ENCODE peak calls at places on chromosomes 6 and 20, in five cellular contexts. One of them, this sample, is unnamed.

GRCh38 chr20:9019833-9020232 is 49.1 kb upstream of the PLCB4 start:
- DNase-seq in A549: no peak
- DNase-seq in right atrium auricular region: no peak
- DNase-seq in small intestine: no peak
- DNase-seq in mesendoderm: no peak
- DNase-seq in this sample: no peak

GRCh38 chr6:79077680-79078056 is 386 bp downstream of the PHIP start:
- DNase-seq in right atrium auricular region: no peak
- DNase-seq in mesendoderm: no peak
- DNase-seq in A549: no peak
- DNase-seq in small intestine: no peak
- DNase-seq in this sample: no peak

GRCh38 chr6:1316482-1317220 is 4.8 kb downstream of the FOXQ1 start:
- DNase-seq in mesendoderm: peak
- DNase-seq in A549: no peak
- DNase-seq in small intestine: peak
- DNase-seq in right atrium auricular region: no peak
- DNase-seq in this sample: no peak

GRCh38 chr6:144331610-144332009 is 46.5 kb downstream of the UTRN start:
- DNase-seq in right atrium auricular region: no peak
- DNase-seq in A549: peak
- DNase-seq in mesendoderm: peak
- DNase-seq in small intestine: no peak
- DNase-seq in this sample: peak

GRCh38 chr6:111478749-111479148 is 4.3 kb downstream of the REV3L start:
- DNase-seq in right atrium auricular region: no peak
- DNase-seq in mesendoderm: peak
- DNase-seq in small intestine: peak
- DNase-seq in A549: peak
- DNase-seq in this sample: peak

GRCh38 chr6:123810948-123811347 is 7.3 kb downstream of the NKAIN2 start:
- DNase-seq in mesendoderm: no peak
- DNase-seq in small intestine: no peak
- DNase-seq in right atrium auricular region: no peak
- DNase-seq in A549: no peak
- DNase-seq in this sample: no peak

GRCh38 chr6:105137388-105137787 is 42.4 kb downstream of the POPDC3 start:
- DNase-seq in mesendoderm: no peak
- DNase-seq in small intestine: no peak
- DNase-seq in A549: no peak
- DNase-seq in right atrium auricular region: no peak
- DNase-seq in this sample: peak

GRCh38 chr20:49853640-49854039 is 41.0 kb downstream of the SLC9A8 start:
- DNase-seq in small intestine: no peak
- DNase-seq in right atrium auricular region: no peak
- DNase-seq in mesendoderm: peak
- DNase-seq in A549: peak
- DNase-seq in this sample: peak

GRCh38 chr6:12472601-12473038 is 182.5 kb downstream of the EDN1 start:
- DNase-seq in right atrium auricular region: peak
- DNase-seq in A549: peak
- DNase-seq in small intestine: peak
- DNase-seq in mesendoderm: peak
- DNase-seq in this sample: peak

GRCh38 chr20:50395258-50395729 is 114.9 kb upstream of the PTPN1 start:
- DNase-seq in mesendoderm: no peak
- DNase-seq in right atrium auricular region: peak
- DNase-seq in A549: no peak
- DNase-seq in small intestine: no peak
- DNase-seq in this sample: peak

GRCh38 chr6:52725530-52726192 is 37.6 kb downstream of the GSTA2 start:
- DNase-seq in small intestine: peak
- DNase-seq in right atrium auricular region: no peak
- DNase-seq in A549: peak
- DNase-seq in mesendoderm: no peak
- DNase-seq in this sample: peak

GRCh38 chr6:154412106-154412820 is 55.7 kb upstream of the IPCEF1 start:
- DNase-seq in A549: no peak
- DNase-seq in right atrium auricular region: no peak
- DNase-seq in mesendoderm: no peak
- DNase-seq in small intestine: no peak
- DNase-seq in this sample: no peak

GRCh38 chr6:92577077-92577719 is 842.2 kb downstream of the EPHA7 start:
- DNase-seq in right atrium auricular region: no peak
- DNase-seq in small intestine: no peak
- DNase-seq in mesendoderm: peak
- DNase-seq in A549: no peak
- DNase-seq in this sample: peak

GRCh38 chr6:68008445-68008844 is 626.6 kb upstream of the ADGRB3 start:
- DNase-seq in small intestine: no peak
- DNase-seq in mesendoderm: no peak
- DNase-seq in A549: no peak
- DNase-seq in right atrium auricular region: no peak
- DNase-seq in this sample: peak

GRCh38 chr6:113137411-113137810 is 719.7 kb upstream of the MARCKS start:
- DNase-seq in mesendoderm: no peak
- DNase-seq in A549: no peak
- DNase-seq in right atrium auricular region: no peak
- DNase-seq in small intestine: no peak
- DNase-seq in this sample: peak

GRCh38 chr20:53883098-53883762 is 187.2 kb downstream of the BCAS1 start:
- DNase-seq in A549: peak
- DNase-seq in small intestine: no peak
- DNase-seq in mesendoderm: no peak
- DNase-seq in right atrium auricular region: no peak
- DNase-seq in this sample: no peak

GRCh38 chr20:48910360-48910781 is 11.1 kb upstream of the ARFGEF2 start:
- DNase-seq in A549: peak
- DNase-seq in right atrium auricular region: no peak
- DNase-seq in mesendoderm: peak
- DNase-seq in small intestine: no peak
- DNase-seq in this sample: peak

GRCh38 chr20:22807646-22808045 is 223.3 kb upstream of the FOXA2 start:
- DNase-seq in right atrium auricular region: peak
- DNase-seq in mesendoderm: no peak
- DNase-seq in A549: peak
- DNase-seq in small intestine: no peak
- DNase-seq in this sample: no peak

GRCh38 chr6:118285791-118286190 is 262.3 kb upstream of the PLN start:
- DNase-seq in small intestine: no peak
- DNase-seq in mesendoderm: no peak
- DNase-seq in right atrium auricular region: no peak
- DNase-seq in A549: no peak
- DNase-seq in this sample: no peak

GRCh38 chr20:1255675-1256074 is 10.4 kb upstream of the SNPH start:
- DNase-seq in A549: no peak
- DNase-seq in small intestine: no peak
- DNase-seq in right atrium auricular region: no peak
- DNase-seq in mesendoderm: no peak
- DNase-seq in this sample: no peak

GRCh38 chr20:19815553-19815991 is 57.5 kb downstream of the RIN2 start:
- DNase-seq in A549: peak
- DNase-seq in mesendoderm: peak
- DNase-seq in small intestine: no peak
- DNase-seq in right atrium auricular region: no peak
- DNase-seq in this sample: peak

GRCh38 chr6:4358414-4359107 is 223.2 kb upstream of the ECI2 start:
- DNase-seq in mesendoderm: peak
- DNase-seq in A549: peak
- DNase-seq in right atrium auricular region: peak
- DNase-seq in small intestine: peak
- DNase-seq in this sample: peak

GRCh38 chr20:20492521-20493334 is 124.8 kb downstream of the INSM1 start:
- DNase-seq in mesendoderm: peak
- DNase-seq in small intestine: no peak
- DNase-seq in A549: no peak
- DNase-seq in right atrium auricular region: no peak
- DNase-seq in this sample: peak

GRCh38 chr6:80553071-80553740 is 446.7 kb downstream of the BCKDHB start:
- DNase-seq in A549: no peak
- DNase-seq in mesendoderm: no peak
- DNase-seq in right atrium auricular region: no peak
- DNase-seq in small intestine: no peak
- DNase-seq in this sample: peak

GRCh38 chr20:49037962-49038387 is 8.1 kb upstream of the CSE1L start:
- DNase-seq in small intestine: no peak
- DNase-seq in mesendoderm: no peak
- DNase-seq in right atrium auricular region: peak
- DNase-seq in A549: no peak
- DNase-seq in this sample: no peak

GRCh38 chr6:127102299-127102698 is 16.2 kb upstream of the RSPO3 start:
- DNase-seq in right atrium auricular region: no peak
- DNase-seq in small intestine: no peak
- DNase-seq in A549: peak
- DNase-seq in mesendoderm: peak
- DNase-seq in this sample: peak

GRCh38 chr6:25050356-25050755 is 114.6 kb upstream of the RIPOR2 start:
- DNase-seq in mesendoderm: no peak
- DNase-seq in small intestine: peak
- DNase-seq in right atrium auricular region: no peak
- DNase-seq in A549: no peak
- DNase-seq in this sample: peak

GRCh38 chr6:98877250-98877649 is 42.9 kb downstream of the POU3F2 start:
- DNase-seq in mesendoderm: no peak
- DNase-seq in A549: no peak
- DNase-seq in small intestine: no peak
- DNase-seq in right atrium auricular region: no peak
- DNase-seq in this sample: peak

GRCh38 chr20:36493013-36493800 is 48.1 kb upstream of the MYL9 start:
- DNase-seq in mesendoderm: peak
- DNase-seq in small intestine: no peak
- DNase-seq in right atrium auricular region: no peak
- DNase-seq in A549: peak
- DNase-seq in this sample: no peak

GRCh38 chr6:127420558-127420957 is 38.6 kb downstream of the KIAA0408 start:
- DNase-seq in mesendoderm: peak
- DNase-seq in A549: peak
- DNase-seq in right atrium auricular region: peak
- DNase-seq in small intestine: peak
- DNase-seq in this sample: peak

GRCh38 chr20:38724603-38725457 is 544 bp downstream of the SLC32A1 start:
- DNase-seq in mesendoderm: peak
- DNase-seq in right atrium auricular region: no peak
- DNase-seq in A549: no peak
- DNase-seq in small intestine: no peak
- DNase-seq in this sample: no peak

GRCh38 chr20:38725458-38725958 is 1.2 kb downstream of the SLC32A1 start:
- DNase-seq in A549: no peak
- DNase-seq in right atrium auricular region: no peak
- DNase-seq in small intestine: no peak
- DNase-seq in mesendoderm: no peak
- DNase-seq in this sample: no peak

GRCh38 chr20:38723982-38724602 is at the start of gene SLC32A1:
- DNase-seq in mesendoderm: peak
- DNase-seq in right atrium auricular region: no peak
- DNase-seq in small intestine: no peak
- DNase-seq in A549: no peak
- DNase-seq in this sample: no peak

GRCh38 chr20:38722708-38723068 is 1.6 kb upstream of the SLC32A1 start:
- DNase-seq in small intestine: no peak
- DNase-seq in mesendoderm: peak
- DNase-seq in right atrium auricular region: no peak
- DNase-seq in A549: no peak
- DNase-seq in this sample: no peak

DNA sequence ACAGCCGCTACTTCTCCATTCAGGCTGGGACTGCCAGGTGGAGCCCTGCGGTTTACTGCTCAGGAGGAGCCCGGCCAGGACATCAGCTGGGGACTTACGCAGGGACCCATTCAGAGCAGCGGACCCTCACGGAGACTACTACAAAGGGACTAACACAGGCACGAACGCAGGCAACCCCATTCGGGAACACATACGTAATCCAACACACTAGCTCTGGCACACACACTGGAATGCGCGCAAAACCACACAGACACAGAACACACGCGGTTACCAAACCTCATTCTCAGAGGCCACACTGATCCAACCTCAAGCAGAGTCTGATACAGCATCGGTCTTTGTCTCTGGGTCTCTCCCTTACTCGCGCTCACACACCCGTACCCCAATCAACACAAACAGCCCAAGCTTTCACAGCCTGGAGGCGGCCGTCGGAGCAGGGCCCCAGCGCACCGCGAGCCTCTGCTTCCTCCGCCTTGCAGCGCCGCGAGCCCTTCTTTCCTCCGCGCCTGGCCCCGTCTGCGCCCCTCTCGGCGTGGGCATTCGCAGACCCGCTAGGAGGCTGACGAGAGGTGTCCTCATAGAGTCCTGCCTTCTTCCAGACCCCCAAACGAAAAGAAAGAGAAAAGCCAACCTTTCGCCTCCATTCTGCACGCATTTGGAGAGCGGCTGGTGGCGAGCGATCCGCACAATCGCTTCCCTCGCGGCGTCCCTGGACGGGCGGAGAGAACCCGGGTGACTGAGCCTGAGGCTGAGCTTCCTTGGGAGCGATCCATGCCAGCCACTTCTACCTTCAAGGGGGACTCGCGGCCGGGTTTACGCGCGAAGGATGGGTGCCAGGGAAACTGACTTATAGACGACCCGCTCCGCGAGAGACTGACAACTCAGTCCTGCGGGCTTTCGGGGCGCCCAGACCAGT is 961 bp upstream of the SLC32A1 start:
- DNase-seq in small intestine: no peak
- DNase-seq in right atrium auricular region: no peak
- DNase-seq in mesendoderm: peak
- DNase-seq in A549: no peak
- DNase-seq in this sample: peak
- H3K4me3 ChIP-seq in small intestine: no peak
- H3K4me3 ChIP-seq in right atrium auricular region: no peak
- H3K4me3 ChIP-seq in mesendoderm: no peak
- H3K4me3 ChIP-seq in A549: peak
- H3K4me3 ChIP-seq in this sample: no peak

GRCh38 chr6:30882764-30883475 is 1.4 kb upstream of the DDR1 start:
- DNase-seq in A549: peak
- DNase-seq in mesendoderm: peak
- DNase-seq in small intestine: peak
- DNase-seq in right atrium auricular region: peak
- DNase-seq in this sample: no peak
- H3K4me3 ChIP-seq in A549: peak
- H3K4me3 ChIP-seq in mesendoderm: peak
- H3K4me3 ChIP-seq in small intestine: peak
- H3K4me3 ChIP-seq in right atrium auricular region: no peak
- H3K4me3 ChIP-seq in this sample: no peak

GRCh38 chr20:25584905-25585704 is at the start of gene NINL:
- DNase-seq in small intestine: peak
- DNase-seq in A549: peak
- DNase-seq in mesendoderm: peak
- DNase-seq in right atrium auricular region: no peak
- DNase-seq in this sample: peak
- H3K4me3 ChIP-seq in small intestine: peak
- H3K4me3 ChIP-seq in A549: peak
- H3K4me3 ChIP-seq in mesendoderm: peak
- H3K4me3 ChIP-seq in right atrium auricular region: peak
- H3K4me3 ChIP-seq in this sample: peak

DNA sequence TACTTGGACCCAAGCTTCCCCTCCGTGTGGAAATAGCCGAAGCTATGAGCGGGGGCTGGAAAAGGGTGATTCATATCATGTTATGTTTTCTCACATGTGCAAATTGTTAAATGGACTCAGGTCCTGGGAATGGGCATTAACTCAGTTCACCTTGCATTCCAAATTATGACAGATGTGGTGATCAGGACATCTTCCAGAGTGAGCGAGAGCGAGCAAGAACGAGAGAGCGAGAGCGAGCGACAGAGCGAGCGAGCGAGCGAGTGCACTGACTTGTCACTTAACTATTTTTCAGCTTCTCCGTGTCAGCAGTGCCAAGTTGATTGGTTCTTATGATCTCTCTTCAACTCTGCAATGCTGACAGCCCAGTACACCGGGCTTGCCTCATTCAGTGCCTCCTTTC is 437.4 kb upstream of the NRSN1 start:
- DNase-seq in small intestine: no peak
- DNase-seq in A549: no peak
- DNase-seq in right atrium auricular region: no peak
- DNase-seq in mesendoderm: no peak
- DNase-seq in this sample: no peak
- H3K4me3 ChIP-seq in small intestine: no peak
- H3K4me3 ChIP-seq in A549: no peak
- H3K4me3 ChIP-seq in right atrium auricular region: no peak
- H3K4me3 ChIP-seq in mesendoderm: no peak
- H3K4me3 ChIP-seq in this sample: no peak